ENCODE peak calls at places on chromosomes 16 and 17, in five cellular contexts. U is left ventricle myocardium inferior, T is stomach, Z is heart right ventricle, H is IMR-90. A is an unnamed sample.

GRCh38 chr16:85181091-85181738 is 68.9 kb upstream of the CIBAR2 start:
- DNase-seq in U (no peak), T (no peak), Z (no peak), H (no peak), A (no peak)

GRCh38 chr16:57148481-57148880 is 37.4 kb downstream of the PSME3IP1 start:
- DNase-seq in U (no peak), T (no peak), Z (no peak), H (no peak), A (no peak)

GRCh38 chr17:79097226-79098055 is 22.8 kb downstream of the ENGASE start:
- DNase-seq in U (no peak), T (no peak), Z (no peak), H (no peak), A (no peak)

GRCh38 chr16:67154578-67155304 is 3.9 kb upstream of the B3GNT9 start:
- DNase-seq in U (no peak), T (no peak), Z (no peak), H (no peak), A (no peak)

GRCh38 chr16:55933038-55933437 is 57.9 kb upstream of the CES5A start:
- DNase-seq in U (no peak), T (no peak), Z (no peak), H (no peak), A (no peak)

GRCh38 chr17:81509048-81509686 is 3.4 kb downstream of the ACTG1 start:
- DNase-seq in U (no peak), T (no peak), Z (no peak), H (no peak), A (no peak)

GRCh38 chr17:31596382-31597323 is 205.2 kb downstream of the RAB11FIP4 start:
- DNase-seq in U (peak), T (no peak), Z (peak), H (peak), A (peak)

GRCh38 chr16:6884002-6884401 is 448.6 kb upstream of the RBFOX1 start:
- DNase-seq in U (no peak), T (no peak), Z (no peak), H (no peak), A (no peak)

GRCh38 chr16:50245417-50246298 is 20.7 kb upstream of the ADCY7 start:
- DNase-seq in U (no peak), T (peak), Z (peak), H (peak), A (peak)

GRCh38 chr16:72198021-72198420 is 26.1 kb upstream of the PMFBP1 start:
- DNase-seq in U (no peak), T (no peak), Z (no peak), H (peak), A (peak)

GRCh38 chr16:73107371-73107770 is 59.4 kb upstream of the ZFHX3 start:
- DNase-seq in U (no peak), T (no peak), Z (no peak), H (no peak), A (no peak)

GRCh38 chr17:40068917-40069750 is 6.4 kb downstream of the THRA start:
- DNase-seq in U (peak), T (peak), Z (peak), H (peak), A (peak)

GRCh38 chr17:2057714-2058520 is 3.0 kb downstream of the HIC1 start:
- DNase-seq in U (no peak), T (no peak), Z (no peak), H (peak), A (no peak)

GRCh38 chr17:69592692-69593350 is 178.3 kb downstream of the MAP2K6 start:
- DNase-seq in U (no peak), T (no peak), Z (no peak), H (peak), A (no peak)

GRCh38 chr16:30813821-30814189 is 26.8 kb upstream of the ZNF629 start:
- DNase-seq in U (no peak), T (no peak), Z (no peak), H (no peak), A (no peak)

GRCh38 chr17:31581022-31581483 is 189.6 kb downstream of the RAB11FIP4 start:
- DNase-seq in U (peak), T (peak), Z (peak), H (peak), A (peak)

GRCh38 chr16:67459066-67459857 is 21.7 kb downstream of the ATP6V0D1 start:
- DNase-seq in U (peak), T (peak), Z (peak), H (no peak), A (no peak)

GRCh38 chr17:62703269-62703775 is 75.9 kb downstream of the MRC2 start:
- DNase-seq in U (no peak), T (peak), Z (no peak), H (peak), A (no peak)

GRCh38 chr17:36002631-36003030 is 1.3 kb upstream of the CCL15 start:
- DNase-seq in U (no peak), T (no peak), Z (no peak), H (no peak), A (no peak)

GRCh38 chr17:40022961-40023541 is 7.8 kb downstream of the CSF3 start:
- DNase-seq in U (no peak), T (peak), Z (no peak), H (no peak), A (no peak)

GRCh38 chr16:2962334-2963073 is 1.6 kb upstream of the KREMEN2 start:
- DNase-seq in U (no peak), T (no peak), Z (no peak), H (no peak), A (no peak)

GRCh38 chr17:4551141-4551540 is 4.0 kb downstream of the MYBBP1A start:
- DNase-seq in U (no peak), T (no peak), Z (no peak), H (no peak), A (no peak)

GRCh38 chr16:50683689-50684374 is 2.7 kb upstream of the SNX20 start:
- DNase-seq in U (no peak), T (peak), Z (no peak), H (no peak), A (no peak)

GRCh38 chr17:63497708-63498483 is 21.0 kb downstream of the ACE start:
- DNase-seq in U (no peak), T (no peak), Z (no peak), H (peak), A (no peak)

GRCh38 chr16:13672196-13672595 is 247.8 kb upstream of the ERCC4 start:
- DNase-seq in U (no peak), T (no peak), Z (no peak), H (no peak), A (no peak)

GRCh38 chr16:48629531-48629930 is 19.6 kb upstream of the N4BP1 start:
- DNase-seq in U (no peak), T (peak), Z (no peak), H (no peak), A (peak)

GRCh38 chr17:55660171-55660886 is 62.3 kb downstream of the TMEM100 start:
- DNase-seq in U (no peak), T (no peak), Z (no peak), H (no peak), A (no peak)

GRCh38 chr16:2087426-2088191 is 39.8 kb downstream of the TSC2 start:
- DNase-seq in U (no peak), T (no peak), Z (no peak), H (no peak), A (no peak)

GRCh38 chr17:40883031-40883430 is 2.0 kb downstream of the KRT20 start:
- DNase-seq in U (no peak), T (no peak), Z (no peak), H (no peak), A (no peak)

GRCh38 chr17:32142857-32143524 is 689 bp downstream of the RHOT1 start:
- DNase-seq in U (peak), T (peak), Z (peak), H (peak), A (no peak)

GRCh38 chr16:27471661-27472060 is 69.7 kb downstream of the IL21R start:
- DNase-seq in U (no peak), T (no peak), Z (no peak), H (no peak), A (no peak)

GRCh38 chr16:5906351-5906750 is 808.8 kb upstream of the EEF2KMT start:
- DNase-seq in U (no peak), T (no peak), Z (no peak), H (no peak), A (no peak)

GRCh38 chr16:23424292-23424958 is 28.6 kb downstream of the COG7 start:
- DNase-seq in U (no peak), T (no peak), Z (no peak), H (peak), A (no peak)

GRCh38 chr16:51129105-51129504 is 22.0 kb downstream of the SALL1 start:
- DNase-seq in U (no peak), T (no peak), Z (no peak), H (peak), A (no peak)

GRCh38 chr17:3695723-3696411 is at the start of gene P2RX5:
- DNase-seq in U (no peak), T (no peak), Z (no peak), H (no peak), A (no peak)

GRCh38 chr17:74446551-74447500 is 14.9 kb downstream of the GPRC5C start:
- DNase-seq in U (peak), T (peak), Z (peak), H (no peak), A (peak)
- H3K27ac ChIP-seq in U (peak), T (peak), Z (peak), H (no peak), A (peak)

GRCh38 chr16:81936209-81936608 is 75.1 kb downstream of the SDR42E1 start:
- DNase-seq in U (no peak), T (no peak), Z (no peak), H (no peak), A (no peak)

GRCh38 chr16:81929841-81930240 is 81.4 kb downstream of the SDR42E1 start:
- DNase-seq in U (no peak), T (no peak), Z (no peak), H (no peak), A (no peak)

GRCh38 chr16:81928975-81929374 is 82.3 kb downstream of the SDR42E1 start:
- DNase-seq in U (no peak), T (peak), Z (no peak), H (no peak), A (no peak)

GRCh38 chr16:81931927-81932326 is 79.3 kb downstream of the SDR42E1 start:
- DNase-seq in U (no peak), T (no peak), Z (no peak), H (no peak), A (no peak)

GRCh38 chr16:81932668-81933067 is 78.6 kb downstream of the SDR42E1 start:
- DNase-seq in U (no peak), T (no peak), Z (no peak), H (no peak), A (no peak)
- TF ChIP-seq CTCF in U (no peak), T (no peak), Z (no peak), H (no peak), A (no peak)

DNA sequence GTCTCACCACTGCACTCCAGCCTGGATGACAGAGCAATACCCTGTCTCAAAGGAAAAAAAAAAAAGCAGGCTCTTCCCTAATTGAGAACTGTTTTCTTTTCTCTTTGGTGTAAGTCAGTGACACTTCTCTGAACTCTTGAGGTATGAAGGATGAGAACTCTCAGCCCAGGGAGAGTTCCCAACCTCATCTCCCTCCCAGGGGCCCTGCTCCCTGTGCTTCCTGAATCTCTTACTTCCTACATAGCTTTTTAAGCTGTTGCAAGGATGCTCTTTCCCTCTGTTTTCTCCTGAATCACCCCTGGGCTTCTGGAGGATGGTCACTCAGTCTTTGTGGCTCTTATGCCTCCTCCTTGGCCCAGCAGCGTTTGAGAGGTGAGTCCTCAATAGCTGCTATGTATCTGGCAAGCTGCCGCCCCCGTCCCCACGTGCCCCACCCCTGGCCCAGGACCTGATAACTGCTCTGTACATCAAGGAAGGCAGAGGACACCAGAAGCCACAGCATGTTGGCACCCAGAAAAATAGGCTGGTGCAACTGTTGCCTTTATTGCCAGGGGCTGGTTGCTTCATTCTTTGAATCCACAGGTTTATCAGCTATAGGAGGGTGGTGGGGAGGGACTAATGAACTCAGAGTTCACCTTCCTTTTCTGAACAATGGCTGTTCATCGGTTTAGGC is 24.0 kb downstream of the IGF2BP1 start:
- DNase-seq in U (no peak), T (no peak), Z (no peak), H (peak), A (no peak)
- H3K4me3 ChIP-seq in U (no peak), T (no peak), Z (no peak), H (no peak), A (no peak)

GRCh38 chr17:59426031-59426430 is 94.6 kb downstream of the YPEL2 start:
- DNase-seq in U (no peak), T (no peak), Z (no peak), H (no peak), A (no peak)
- H3K27ac ChIP-seq in U (peak), T (peak), Z (peak), H (peak), A (peak)

DNA sequence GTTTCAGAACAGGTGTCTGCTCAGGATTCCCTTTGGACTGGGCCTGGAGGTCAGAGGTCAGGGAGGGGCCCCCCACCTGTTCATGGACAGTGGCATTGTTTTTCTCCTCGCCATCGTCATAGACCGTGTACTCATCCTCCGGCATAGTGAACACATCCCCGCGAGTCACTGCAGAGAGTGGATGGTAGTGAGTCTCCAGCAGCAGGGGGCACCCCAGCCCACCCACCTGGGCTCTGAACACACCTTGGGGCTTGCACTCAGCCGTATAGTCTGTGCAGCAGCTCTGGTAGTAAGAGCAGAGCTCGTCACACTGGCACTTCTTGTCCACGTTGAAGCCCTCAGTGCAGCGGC is 448 bp downstream of the VTN start:
- DNase-seq in U (no peak), T (no peak), Z (no peak), H (no peak), A (no peak)
- TF ChIP-seq CTCF in U (no peak), T (no peak), Z (no peak), H (no peak), A (no peak)

GRCh38 chr16:69732101-69732500 is 5.7 kb upstream of the NQO1 start:
- DNase-seq in U (no peak), T (no peak), Z (no peak), H (no peak), A (no peak)
- H3K4me3 ChIP-seq in U (no peak), T (no peak), Z (no peak), H (no peak), A (no peak)

GRCh38 chr17:48239603-48239995 is 132.0 kb downstream of the SNX11 start:
- DNase-seq in U (no peak), T (no peak), Z (no peak), H (no peak), A (no peak)
- H3K27ac ChIP-seq in U (peak), T (no peak), Z (no peak), H (no peak), A (no peak)

GRCh38 chr17:522912-523311 is 170.3 kb upstream of the RPH3AL start:
- DNase-seq in U (no peak), T (no peak), Z (no peak), H (no peak), A (no peak)
- TF ChIP-seq CTCF in U (no peak), T (no peak), Z (no peak), H (no peak), A (no peak)

GRCh38 chr17:50149099-50149424 is 1.4 kb downstream of the PPP1R9B start:
- DNase-seq in U (no peak), T (no peak), Z (no peak), H (no peak), A (no peak)

GRCh38 chr17:50146230-50146926 is 4.1 kb downstream of the PPP1R9B start:
- DNase-seq in U (no peak), T (no peak), Z (no peak), H (no peak), A (no peak)

GRCh38 chr17:50148226-50149098 is 2.0 kb downstream of the PPP1R9B start:
- DNase-seq in U (peak), T (peak), Z (peak), H (peak), A (no peak)

GRCh38 chr17:50146927-50147640 is 3.4 kb downstream of the PPP1R9B start:
- DNase-seq in U (no peak), T (no peak), Z (no peak), H (no peak), A (no peak)

DNA sequence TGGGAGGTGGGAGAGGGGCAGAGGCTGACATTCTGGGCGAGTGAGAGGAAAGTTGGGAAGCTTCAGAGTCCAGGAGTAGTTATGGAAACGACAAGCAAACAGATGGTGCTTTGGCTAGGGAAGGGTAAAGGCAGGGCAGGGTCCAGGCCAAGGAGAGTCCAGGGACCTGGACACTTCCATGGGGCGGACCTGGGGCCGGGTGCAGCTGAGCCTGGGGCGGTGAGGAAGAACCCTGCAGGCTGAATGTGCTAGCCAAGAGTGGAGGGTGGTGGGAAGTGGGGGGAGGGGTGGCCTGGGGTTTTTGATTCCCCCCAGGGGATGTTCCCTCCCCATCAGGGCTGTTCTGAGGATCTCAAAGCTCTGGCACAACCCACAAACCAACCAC is 2.6 kb downstream of the PPP1R9B start:
- DNase-seq in U (no peak), T (no peak), Z (no peak), H (no peak), A (no peak)
- H3K4me3 ChIP-seq in U (peak), T (peak), Z (peak), H (peak), A (peak)

GRCh38 chr16:74480150-74481029 is 59.1 kb upstream of the CLEC18B start:
- DNase-seq in U (peak), T (peak), Z (no peak), H (no peak), A (no peak)
- H3K27ac ChIP-seq in U (peak), T (peak), Z (no peak), H (no peak), A (no peak)